ENCODE peak calls at places on chromosome 2, in seven cellular contexts. F, B, U, N, T, R and P are unnamed samples.
A peak's percentile ranks its signal among the peaks of the same experiment; 100 is the strongest.

GRCh38 chr2:150219861-150220260 is 267.6 kb downstream of the RND3 start:
- DNase-seq in F (no peak), N (no peak), T (no peak), B (no peak), U (no peak), R (no peak), P (no peak)

GRCh38 chr2:145484443-145485086 is 964.6 kb upstream of the ZEB2 start:
- DNase-seq in R (no peak), F (peak; percentile 1), U (no peak), N (no peak), B (no peak), T (no peak), P (no peak)

GRCh38 chr2:160878622-160879021 is 281.6 kb upstream of the TANK start:
- DNase-seq in B (no peak), F (no peak), T (no peak), R (no peak), N (no peak), U (no peak), P (no peak)

GRCh38 chr2:157662401-157662800 is 33.7 kb upstream of the ACVR1C start:
- DNase-seq in N (no peak), T (no peak), U (no peak), B (no peak), F (no peak), R (no peak), P (no peak)

GRCh38 chr2:211157211-211157610 is 600.8 kb downstream of the CPS1 start:
- DNase-seq in R (no peak), N (no peak), F (no peak), T (no peak), U (no peak), B (no peak), P (no peak)

GRCh38 chr2:55761526-55761925 is 67.9 kb upstream of the PNPT1 start:
- DNase-seq in F (no peak), B (no peak), N (no peak), U (no peak), R (no peak), T (no peak), P (no peak)

GRCh38 chr2:182937864-182938263 is 71.4 kb upstream of the FRZB start:
- DNase-seq in F (no peak), R (no peak), B (no peak), T (no peak), U (no peak), N (no peak), P (no peak)

GRCh38 chr2:152594022-152594712 is 123.1 kb downstream of the PRPF40A start:
- DNase-seq in T (no peak), N (no peak), U (no peak), F (no peak), R (peak; percentile 47), B (no peak), P (no peak)

GRCh38 chr2:127664895-127665225 is 10.5 kb downstream of the LIMS2 start:
- DNase-seq in B (no peak), T (no peak), U (no peak), N (no peak), R (no peak), F (no peak), P (no peak)

GRCh38 chr2:161681043-161681442 is 56.8 kb downstream of the SLC4A10 start:
- DNase-seq in N (no peak), B (no peak), U (no peak), R (no peak), T (no peak), F (no peak), P (no peak)

GRCh38 chr2:55929476-55929875 is 5.9 kb upstream of the EFEMP1 start:
- DNase-seq in U (no peak), B (no peak), R (no peak), T (no peak), F (no peak), N (no peak), P (no peak)

GRCh38 chr2:70552501-70553333 is 909 bp downstream of the TGFA start:
- DNase-seq in U (no peak), T (peak; percentile 24), R (peak; percentile 41), B (peak; percentile 35), N (peak; percentile 83), F (no peak), P (no peak)

GRCh38 chr2:230779607-230780006 is 67.0 kb downstream of the CAB39 start:
- DNase-seq in B (no peak), N (no peak), R (no peak), T (no peak), F (no peak), U (no peak), P (no peak)

GRCh38 chr2:102289129-102289528 is 22.2 kb upstream of the IL1RL1 start:
- DNase-seq in N (no peak), R (no peak), T (no peak), B (no peak), F (no peak), U (no peak), P (no peak)

GRCh38 chr2:208097801-208098200 is 26.5 kb downstream of the CRYGD start:
- DNase-seq in B (no peak), R (no peak), N (no peak), F (no peak), T (no peak), U (no peak), P (no peak)

GRCh38 chr2:238988752-238989151 is 140.9 kb downstream of the TWIST2 start:
- DNase-seq in F (no peak), B (no peak), T (peak; percentile 3), U (no peak), R (no peak), N (peak; percentile 38), P (no peak)

GRCh38 chr2:164146478-164146877 is 410.7 kb upstream of the FIGN start:
- DNase-seq in U (no peak), T (no peak), B (no peak), N (no peak), F (no peak), R (no peak), P (no peak)

GRCh38 chr2:236685361-236685760 is 115.7 kb downstream of the ACKR3 start:
- DNase-seq in B (no peak), F (no peak), N (no peak), U (no peak), R (no peak), T (no peak), P (no peak)

GRCh38 chr2:54657664-54658083 is 65.8 kb upstream of the EML6 start:
- DNase-seq in R (peak; percentile 66), N (no peak), U (no peak), T (peak; percentile 67), F (peak; percentile 62), B (peak; percentile 82), P (peak; percentile 54)

GRCh38 chr2:19536136-19536535 is 177.7 kb upstream of the OSR1 start:
- DNase-seq in U (no peak), F (no peak), T (no peak), R (no peak), B (no peak), N (no peak), P (no peak)

GRCh38 chr2:237306083-237306786 is 107.7 kb downstream of the COL6A3 start:
- DNase-seq in U (no peak), N (no peak), B (no peak), T (no peak), R (no peak), F (no peak), P (no peak)

GRCh38 chr2:38620282-38620977 is 17.7 kb upstream of the HNRNPLL start:
- DNase-seq in N (no peak), R (no peak), U (no peak), B (no peak), F (no peak), T (no peak), P (no peak)

GRCh38 chr2:11458753-11459152 is 7.2 kb downstream of the E2F6 start:
- DNase-seq in T (no peak), N (no peak), U (no peak), B (no peak), R (no peak), F (no peak), P (no peak)

GRCh38 chr2:54666741-54667639 is 56.5 kb upstream of the EML6 start:
- DNase-seq in N (no peak), F (no peak), R (no peak), U (peak; percentile 78), B (peak; percentile 35), T (no peak), P (no peak)

GRCh38 chr2:157056200-157056676 is 201.3 kb upstream of the GALNT5 start:
- DNase-seq in T (no peak), U (no peak), F (no peak), B (no peak), R (no peak), N (no peak), P (no peak)

DNA sequence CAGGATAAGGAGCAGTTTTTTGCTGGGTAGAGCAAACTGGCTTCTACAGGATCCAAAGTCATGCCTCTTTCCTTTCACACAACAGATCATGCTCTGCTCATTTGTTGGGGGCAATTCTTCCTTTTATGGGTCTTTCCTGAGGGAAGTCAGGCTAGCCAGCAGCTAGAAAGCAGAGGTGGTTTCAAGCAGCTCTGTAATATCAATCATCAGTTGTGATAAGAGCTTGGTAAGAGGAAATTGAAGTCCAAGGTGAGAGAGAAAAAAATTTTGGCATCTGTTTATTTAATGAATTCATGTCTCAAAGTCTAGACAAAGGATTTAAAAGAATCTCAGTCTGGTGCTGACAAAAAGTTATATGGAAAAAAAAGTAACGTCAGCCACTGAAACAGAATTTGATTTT is 6.2 kb downstream of the TMEM87B start:
- DNase-seq in R (no peak), T (no peak), F (no peak), N (no peak), U (no peak), B (no peak), P (no peak)
- H3K4me1 ChIP-seq in R (peaks cover 25% of the 10 kb centered on the region), T (peaks cover 9% of the 10 kb centered on the region), F (peaks cover 12% of the 10 kb centered on the region), N (peaks cover 22% of the 10 kb centered on the region), U (peaks cover 6% of the 10 kb centered on the region), B (peaks cover 12% of the 10 kb centered on the region), P (peaks cover 10% of the 10 kb centered on the region)

GRCh38 chr2:206211657-206212255 is 52.1 kb downstream of the EEF1B2 start:
- DNase-seq in F (no peak), R (no peak), N (no peak), B (no peak), T (no peak), U (no peak), P (no peak)
- H3K4me3 ChIP-seq in F (no peak overlapping the region), R (no peak overlapping the region), N (no peak overlapping the region), B (no peak overlapping the region), T (no peak overlapping the region), U (no peak overlapping the region), P (no peak overlapping the region)

GRCh38 chr2:106208874-106209273 is 14.8 kb upstream of the UXS1 start:
- DNase-seq in U (no peak), N (no peak), R (no peak), B (peak; percentile 67), F (no peak), T (no peak), P (no peak)
- TF ChIP-seq EP300 in U (no peak), N (no peak), R (no peak), B (no peak), F (no peak), T (no peak), P (no peak)

DNA sequence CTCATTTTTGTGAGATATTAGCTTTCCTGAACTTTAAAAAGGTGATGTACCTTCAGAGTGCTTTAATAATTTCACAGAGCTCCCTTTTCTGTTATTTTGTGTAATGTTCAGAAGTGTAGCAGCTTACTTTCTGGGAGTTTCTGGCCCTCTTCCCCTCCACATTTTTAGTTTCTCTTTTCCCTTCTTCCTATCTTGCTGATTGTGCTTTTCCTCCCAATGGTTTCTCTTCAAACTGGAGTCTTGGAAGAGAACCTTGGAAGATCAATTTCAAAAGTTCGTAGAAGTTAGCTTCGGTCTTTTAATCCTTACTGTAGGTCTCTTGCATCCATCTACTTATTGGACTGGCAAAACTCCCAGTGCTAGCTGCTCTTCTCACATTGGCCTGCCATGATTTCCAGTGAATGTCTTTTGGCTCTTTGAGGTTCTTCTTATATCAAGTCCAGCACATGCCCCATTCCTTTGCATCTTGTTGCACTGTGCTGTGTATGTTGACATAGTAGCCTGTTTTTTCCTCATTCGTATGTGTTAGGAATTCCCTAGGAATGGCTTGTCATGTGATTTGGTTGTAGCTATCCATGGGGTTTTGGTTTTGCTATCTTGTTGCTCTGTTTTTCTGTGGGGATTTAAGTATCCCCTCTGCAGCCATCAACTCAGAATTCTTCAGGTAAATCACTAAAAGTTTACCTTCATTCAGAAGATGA is 7.8 kb downstream of the CCNT2 start:
- DNase-seq in N (no peak), T (no peak), F (no peak), R (no peak), U (no peak), B (no peak), P (no peak)
- H3K4me1 ChIP-seq in N (peaks cover 41% of the 10 kb centered on the region), T (peaks cover 4% of the 10 kb centered on the region), F (peaks cover 43% of the 10 kb centered on the region), R (peaks cover 42% of the 10 kb centered on the region), U (peaks cover 11% of the 10 kb centered on the region), B (peaks cover 55% of the 10 kb centered on the region), P (peaks cover 29% of the 10 kb centered on the region)